ENCODE peak calls at places on chromosomes 5 and 9, in eight cellular contexts. H is stomach; N is RCC 7860; E is NCI-H1092; Y is OCI-M1; I is CD4-positive, CD25-positive, alpha-beta regulatory T cell; B is mesendoderm; T is T-cell. S is an unnamed sample.

GRCh38 chr9:133769511-133770075 is 31.4 kb upstream of the SARDH start:
- DNase-seq in H (peak), N (no peak), E (no peak), Y (no peak), I (no peak), B (no peak), T (no peak), S (no peak)

GRCh38 chr9:124800306-124801259 is 23.6 kb downstream of the OLFML2A start:
- DNase-seq in H (no peak), N (no peak), E (no peak), Y (no peak), I (no peak), B (no peak), T (no peak), S (peak)

GRCh38 chr5:77623341-77623740 is 15.2 kb downstream of the OTP start:
- DNase-seq in H (no peak), N (no peak), E (no peak), Y (no peak), I (no peak), B (no peak), T (no peak), S (no peak)

GRCh38 chr5:111668713-111669112 is 88.3 kb downstream of the NREP start:
- DNase-seq in H (no peak), N (peak), E (no peak), Y (no peak), I (no peak), B (no peak), T (no peak), S (no peak)

GRCh38 chr5:141654298-141654697 is 3.1 kb upstream of the FCHSD1 start:
- DNase-seq in H (no peak), N (peak), E (no peak), Y (no peak), I (no peak), B (no peak), T (no peak), S (no peak)

GRCh38 chr5:177232358-177232757 is 71.2 kb downstream of the RAB24 start:
- DNase-seq in H (no peak), N (no peak), E (no peak), Y (no peak), I (no peak), B (no peak), T (no peak), S (no peak)

GRCh38 chr9:22147818-22148573 is 138.9 kb upstream of the CDKN2B start:
- DNase-seq in H (no peak), N (peak), E (no peak), Y (no peak), I (peak), B (no peak), T (no peak), S (no peak)

GRCh38 chr9:21680590-21680989 is 121.8 kb upstream of the MTAP start:
- DNase-seq in H (no peak), N (no peak), E (no peak), Y (no peak), I (no peak), B (no peak), T (no peak), S (no peak)

GRCh38 chr5:151284392-151284967 is 19.1 kb downstream of the SLC36A3 start:
- DNase-seq in H (no peak), N (no peak), E (no peak), Y (peak), I (no peak), B (peak), T (no peak), S (no peak)

GRCh38 chr5:43514471-43514815 is 505 bp downstream of the C5orf34 start:
- DNase-seq in H (no peak), N (peak), E (no peak), Y (no peak), I (no peak), B (no peak), T (no peak), S (no peak)

GRCh38 chr5:77861576-77861975 is 85.4 kb upstream of the TBCA start:
- DNase-seq in H (no peak), N (no peak), E (no peak), Y (no peak), I (no peak), B (no peak), T (no peak), S (no peak)

S was measured in substantia nigra.